ENCODE peak calls at places on chromosomes 12 and 14, in four cellular contexts. One of them, this sample, is unnamed.

GRCh38 chr12:46524778-46525177 is 152.2 kb upstream of the SLC38A2 start:
- DNase-seq in fibroblast of lung: peak; percentile 78
- DNase-seq in gastrocnemius medialis: peak; percentile 79
- DNase-seq in testis: peak; percentile 92
- DNase-seq in this sample: peak; percentile 38

GRCh38 chr12:32302218-32302826 is 97.0 kb upstream of the FGD4 start:
- DNase-seq in fibroblast of lung: no peak
- DNase-seq in testis: no peak
- DNase-seq in gastrocnemius medialis: no peak
- DNase-seq in this sample: peak; percentile 11

GRCh38 chr14:34507459-34507858 is 32.0 kb downstream of the EAPP start:
- DNase-seq in fibroblast of lung: no peak
- DNase-seq in gastrocnemius medialis: no peak
- DNase-seq in testis: no peak
- DNase-seq in this sample: no peak

GRCh38 chr12:59715434-59715833 is 119.6 kb downstream of the SLC16A7 start:
- DNase-seq in fibroblast of lung: no peak
- DNase-seq in gastrocnemius medialis: no peak
- DNase-seq in testis: no peak
- DNase-seq in this sample: no peak

GRCh38 chr12:67356400-67356799 is 87.2 kb downstream of the CAND1 start:
- DNase-seq in fibroblast of lung: no peak
- DNase-seq in testis: no peak
- DNase-seq in gastrocnemius medialis: no peak
- DNase-seq in this sample: no peak

GRCh38 chr14:56738020-56738419 is 72.3 kb downstream of the OTX2 start:
- DNase-seq in gastrocnemius medialis: no peak
- DNase-seq in fibroblast of lung: no peak
- DNase-seq in testis: no peak
- DNase-seq in this sample: no peak

GRCh38 chr14:71169028-71169427 is 261.8 kb downstream of the PCNX1 start:
- DNase-seq in gastrocnemius medialis: no peak
- DNase-seq in testis: peak; percentile 36
- DNase-seq in fibroblast of lung: no peak
- DNase-seq in this sample: no peak

GRCh38 chr14:100076630-100077029 is 11.4 kb downstream of the EVL start:
- DNase-seq in fibroblast of lung: peak; percentile 63
- DNase-seq in gastrocnemius medialis: peak; percentile 66
- DNase-seq in testis: peak; percentile 6
- DNase-seq in this sample: no peak

GRCh38 chr12:114447274-114447716 is 41.4 kb upstream of the TBX5 start:
- DNase-seq in fibroblast of lung: no peak
- DNase-seq in testis: no peak
- DNase-seq in gastrocnemius medialis: no peak
- DNase-seq in this sample: peak; percentile 65

GRCh38 chr12:70576341-70577282 is 60.6 kb downstream of the PTPRB start:
- DNase-seq in fibroblast of lung: peak; percentile 81
- DNase-seq in testis: peak; percentile 20
- DNase-seq in gastrocnemius medialis: no peak
- DNase-seq in this sample: no peak

GRCh38 chr14:78142994-78143393 is 27.2 kb upstream of the NRXN3 start:
- DNase-seq in testis: no peak
- DNase-seq in fibroblast of lung: peak; percentile 18
- DNase-seq in gastrocnemius medialis: no peak
- DNase-seq in this sample: no peak

GRCh38 chr14:100504372-100505078 is 82.7 kb downstream of the BEGAIN start:
- DNase-seq in fibroblast of lung: peak; percentile 48
- DNase-seq in testis: no peak
- DNase-seq in gastrocnemius medialis: no peak
- DNase-seq in this sample: no peak

GRCh38 chr12:41724216-41724615 is 420.5 kb downstream of the GXYLT1 start:
- DNase-seq in testis: no peak
- DNase-seq in gastrocnemius medialis: no peak
- DNase-seq in fibroblast of lung: no peak
- DNase-seq in this sample: no peak

GRCh38 chr12:49974231-49974675 is 1.5 kb downstream of the AQP6 start:
- DNase-seq in fibroblast of lung: peak; percentile 51
- DNase-seq in gastrocnemius medialis: peak; percentile 35
- DNase-seq in testis: peak; percentile 80
- DNase-seq in this sample: peak; percentile 68

GRCh38 chr12:63045020-63045860 is 105.8 kb downstream of the AVPR1A start:
- DNase-seq in gastrocnemius medialis: no peak
- DNase-seq in testis: no peak
- DNase-seq in fibroblast of lung: peak; percentile 88
- DNase-seq in this sample: no peak

GRCh38 chr14:96727076-96727475 is 70.1 kb upstream of the VRK1 start:
- DNase-seq in testis: no peak
- DNase-seq in fibroblast of lung: no peak
- DNase-seq in gastrocnemius medialis: no peak
- DNase-seq in this sample: no peak

GRCh38 chr14:70908918-70909641 is 1.8 kb downstream of the PCNX1 start:
- DNase-seq in fibroblast of lung: no peak
- DNase-seq in gastrocnemius medialis: no peak
- DNase-seq in testis: no peak
- DNase-seq in this sample: no peak

GRCh38 chr12:58416211-58416610 is 474.8 kb downstream of the ATP23 start:
- DNase-seq in gastrocnemius medialis: no peak
- DNase-seq in testis: no peak
- DNase-seq in fibroblast of lung: peak; percentile 83
- DNase-seq in this sample: no peak

GRCh38 chr12:1851126-1851791 is 30.9 kb downstream of the LRTM2 start:
- DNase-seq in testis: no peak
- DNase-seq in gastrocnemius medialis: no peak
- DNase-seq in fibroblast of lung: peak; percentile 88
- DNase-seq in this sample: no peak

GRCh38 chr12:128818065-128819022 is 5.4 kb downstream of the SLC15A4 start:
- DNase-seq in fibroblast of lung: peak; percentile 85
- DNase-seq in testis: no peak
- DNase-seq in gastrocnemius medialis: no peak
- DNase-seq in this sample: no peak

DNA sequence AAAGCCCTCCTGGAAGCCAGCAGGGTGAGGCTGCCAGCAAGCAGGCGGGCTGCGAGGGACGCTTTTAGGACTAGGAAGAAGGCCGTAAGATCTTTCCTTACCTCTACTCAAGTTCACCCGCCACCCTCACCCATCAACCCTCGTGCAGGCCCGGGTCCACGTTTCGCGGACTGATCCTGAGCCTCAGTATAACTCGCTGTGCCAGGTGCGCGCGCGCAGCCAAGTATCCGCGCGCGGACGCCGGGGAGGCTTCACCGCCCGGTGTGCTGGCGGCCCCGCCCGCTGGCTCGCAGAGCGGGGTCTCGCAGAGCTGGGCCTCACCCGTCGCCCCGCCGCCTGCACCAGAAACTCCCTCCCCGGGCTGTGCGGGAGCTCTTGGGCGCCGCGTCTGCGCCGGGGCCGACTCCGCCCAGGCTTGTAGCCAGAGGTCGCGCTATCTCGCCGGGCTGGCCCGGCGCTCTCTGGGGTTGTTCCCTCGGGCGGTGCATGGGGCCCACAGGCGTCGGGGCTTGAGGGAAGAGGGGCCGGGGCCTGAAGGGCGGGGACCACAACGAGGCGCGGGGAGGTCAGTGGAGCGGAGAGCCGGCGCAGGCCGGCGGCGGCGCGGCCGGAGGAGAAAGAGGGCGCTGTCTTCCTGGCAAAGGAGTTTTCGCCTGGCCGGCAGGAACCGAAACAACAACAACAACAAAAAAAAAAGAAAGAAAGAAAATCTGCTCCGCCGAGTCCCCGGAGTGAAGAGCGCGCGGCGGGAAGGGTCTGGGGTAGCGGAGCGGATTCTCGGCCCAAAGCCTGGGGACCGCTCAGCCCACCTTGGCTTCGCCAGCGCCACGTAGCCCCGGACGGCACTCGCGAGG is 7.7 kb upstream of the SIX1 start:
- DNase-seq in testis: peak; percentile 66
- DNase-seq in fibroblast of lung: peak; percentile 68
- DNase-seq in gastrocnemius medialis: peak; percentile 88
- DNase-seq in this sample: peak; percentile 54
- TF ChIP-seq CTCF in testis: no peak
- TF ChIP-seq CTCF in fibroblast of lung: peak; percentile 49
- TF ChIP-seq CTCF in gastrocnemius medialis: peak; percentile 70
- TF ChIP-seq CTCF in this sample: peak; percentile 27

GRCh38 chr14:20610002-20610765 is 19.0 kb upstream of the RNASE12 start:
- DNase-seq in testis: peak; percentile 91
- DNase-seq in gastrocnemius medialis: peak; percentile 70
- DNase-seq in fibroblast of lung: peak; percentile 78
- DNase-seq in this sample: peak; percentile 84

GRCh38 chr14:20607617-20608016 is 16.4 kb upstream of the RNASE12 start:
- DNase-seq in fibroblast of lung: no peak
- DNase-seq in gastrocnemius medialis: no peak
- DNase-seq in testis: no peak
- DNase-seq in this sample: no peak

GRCh38 chr14:20606902-20607242 is 15.7 kb upstream of the RNASE12 start:
- DNase-seq in gastrocnemius medialis: no peak
- DNase-seq in testis: no peak
- DNase-seq in fibroblast of lung: no peak
- DNase-seq in this sample: no peak

GRCh38 chr14:20609215-20610001 is 18.2 kb upstream of the RNASE12 start:
- DNase-seq in fibroblast of lung: peak; percentile 73
- DNase-seq in testis: peak; percentile 90
- DNase-seq in gastrocnemius medialis: peak; percentile 66
- DNase-seq in this sample: peak; percentile 72

GRCh38 chr14:20608383-20609095 is 17.4 kb upstream of the RNASE12 start:
- DNase-seq in gastrocnemius medialis: no peak
- DNase-seq in fibroblast of lung: no peak
- DNase-seq in testis: no peak
- DNase-seq in this sample: no peak
- H3K4me1 ChIP-seq in gastrocnemius medialis: peaks cover 8% of the 10 kb centered on the region
- H3K4me1 ChIP-seq in fibroblast of lung: no peaks in the 10 kb centered on the region
- H3K4me1 ChIP-seq in testis: no peaks in the 10 kb centered on the region
- H3K4me1 ChIP-seq in this sample: no peaks in the 10 kb centered on the region

GRCh38 chr12:51717325-51717925 is 126.4 kb downstream of the SCN8A start:
- DNase-seq in fibroblast of lung: no peak
- DNase-seq in gastrocnemius medialis: no peak
- DNase-seq in testis: no peak
- DNase-seq in this sample: no peak

GRCh38 chr12:51726931-51727330 is 121.6 kb downstream of the FIGNL2 start:
- DNase-seq in gastrocnemius medialis: no peak
- DNase-seq in fibroblast of lung: peak; percentile 14
- DNase-seq in testis: no peak
- DNase-seq in this sample: no peak

GRCh38 chr12:51722387-51722786 is 126.1 kb downstream of the FIGNL2 start:
- DNase-seq in fibroblast of lung: no peak
- DNase-seq in gastrocnemius medialis: no peak
- DNase-seq in testis: no peak
- DNase-seq in this sample: no peak

GRCh38 chr12:51721281-51721940 is 127.1 kb downstream of the FIGNL2 start:
- DNase-seq in fibroblast of lung: peak; percentile 51
- DNase-seq in gastrocnemius medialis: no peak
- DNase-seq in testis: peak; percentile 56
- DNase-seq in this sample: peak; percentile 51
- TF ChIP-seq CTCF in fibroblast of lung: peak; percentile 31
- TF ChIP-seq CTCF in gastrocnemius medialis: no peak
- TF ChIP-seq CTCF in testis: no peak
- TF ChIP-seq CTCF in this sample: no peak

GRCh38 chr12:64530566-64530965 is 78.6 kb downstream of the TBK1 start:
- DNase-seq in fibroblast of lung: no peak
- DNase-seq in gastrocnemius medialis: no peak
- DNase-seq in testis: no peak
- DNase-seq in this sample: no peak

GRCh38 chr12:64531665-64532334 is 78.5 kb upstream of the RASSF3 start:
- DNase-seq in gastrocnemius medialis: no peak
- DNase-seq in testis: no peak
- DNase-seq in fibroblast of lung: no peak
- DNase-seq in this sample: no peak

GRCh38 chr12:64538146-64538545 is 72.1 kb upstream of the RASSF3 start:
- DNase-seq in testis: no peak
- DNase-seq in fibroblast of lung: peak; percentile 17
- DNase-seq in gastrocnemius medialis: no peak
- DNase-seq in this sample: no peak

GRCh38 chr12:64532734-64533351 is 77.5 kb upstream of the RASSF3 start:
- DNase-seq in fibroblast of lung: no peak
- DNase-seq in testis: no peak
- DNase-seq in gastrocnemius medialis: no peak
- DNase-seq in this sample: no peak

DNA sequence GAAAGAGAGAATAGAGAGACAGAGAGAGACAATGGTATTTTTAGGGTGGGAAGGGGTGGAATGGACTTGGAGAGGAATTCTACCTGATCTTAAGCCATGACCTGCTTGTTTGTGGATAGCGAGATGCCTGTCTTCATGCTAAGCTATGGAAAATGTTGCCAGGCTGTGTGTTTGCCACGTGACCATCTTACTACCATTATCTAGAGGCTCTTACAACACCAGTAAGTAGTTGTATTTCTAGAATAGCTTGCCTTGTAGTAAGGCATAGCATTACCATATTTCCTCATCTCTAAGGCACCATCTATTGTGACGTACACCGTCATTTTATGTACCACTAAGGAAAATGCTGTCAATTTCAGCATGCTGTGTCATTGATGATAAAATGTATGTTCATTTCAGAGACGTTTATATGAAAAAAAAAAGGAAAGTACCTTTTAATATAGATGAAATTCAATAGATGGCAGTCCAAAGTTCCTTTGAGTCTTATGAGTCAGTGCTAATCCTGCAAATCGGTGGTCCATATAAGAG is 75.6 kb upstream of the RASSF3 start:
- DNase-seq in fibroblast of lung: no peak
- DNase-seq in testis: no peak
- DNase-seq in gastrocnemius medialis: no peak
- DNase-seq in this sample: no peak
- H3K4me1 ChIP-seq in fibroblast of lung: no peaks in the 10 kb centered on the region
- H3K4me1 ChIP-seq in testis: no peaks in the 10 kb centered on the region
- H3K4me1 ChIP-seq in gastrocnemius medialis: no peaks in the 10 kb centered on the region
- H3K4me1 ChIP-seq in this sample: no peaks in the 10 kb centered on the region

DNA sequence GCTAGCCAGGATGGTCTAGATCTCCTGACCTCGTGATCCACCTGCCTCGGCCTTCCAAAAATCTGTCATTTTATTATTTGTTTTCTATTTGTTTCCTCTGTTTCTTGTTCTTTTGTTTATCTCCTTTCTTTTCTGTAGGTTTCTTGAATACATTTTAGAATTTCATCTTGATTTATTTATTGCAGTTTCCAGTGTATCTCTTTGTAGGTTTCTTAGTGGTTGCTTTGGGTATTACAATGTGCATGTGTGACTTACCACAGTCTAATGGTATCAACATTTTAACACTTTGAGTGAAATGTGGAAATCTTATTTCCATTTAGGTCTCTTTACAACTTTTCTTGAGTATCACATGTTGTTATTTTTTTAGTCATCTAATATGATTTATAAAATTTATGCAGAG is 29.9 kb upstream of the MUCL1 start:
- DNase-seq in testis: no peak
- DNase-seq in gastrocnemius medialis: no peak
- DNase-seq in fibroblast of lung: no peak
- DNase-seq in this sample: no peak
- TF ChIP-seq CTCF in testis: no peak
- TF ChIP-seq CTCF in gastrocnemius medialis: peak; percentile 27
- TF ChIP-seq CTCF in fibroblast of lung: no peak
- TF ChIP-seq CTCF in this sample: no peak

This sample was measured in thyroid gland.